ENCODE peak calls at places on chromosomes 7 and 10, in six cellular contexts. Y is left ventricle myocardium inferior, S is neural progenitor cell, M is transverse colon, F is MM.1S, V is colonic mucosa. X is an unnamed sample. For H3K36me3, the result is how much of the 10 kb centered on the place peaks cover.

GRCh38 chr10:70337201-70337651 is 45.2 kb downstream of the LRRC20 start:
- DNase-seq in Y (no peak), F (no peak), V (no peak), M (peak), S (peak), X (no peak)

GRCh38 chr10:110500515-110500905 is 2.8 kb downstream of the DUSP5 start:
- DNase-seq in F (peak), S (no peak), V (no peak), M (no peak), Y (no peak), X (no peak)

GRCh38 chr7:152103691-152104090 is 78.2 kb downstream of the GALNT11 start:
- DNase-seq in F (no peak), Y (no peak), S (no peak), V (no peak), M (no peak), X (no peak)

GRCh38 chr7:1236831-1237701 is 4.4 kb downstream of the UNCX start:
- DNase-seq in Y (no peak), V (no peak), S (peak), F (no peak), M (no peak), X (no peak)

GRCh38 chr10:102627141-102627445 is 17.2 kb upstream of the TRIM8 start:
- DNase-seq in Y (no peak), V (no peak), F (no peak), S (no peak), M (no peak), X (no peak)

GRCh38 chr7:26348234-26348851 is 56.7 kb downstream of the SNX10 start:
- DNase-seq in M (peak), S (no peak), V (peak), F (no peak), Y (no peak), X (no peak)

GRCh38 chr10:124709862-124710261 is 34.3 kb downstream of the FAM53B start:
- DNase-seq in M (peak), S (no peak), Y (peak), F (no peak), V (peak), X (no peak)

GRCh38 chr7:94452257-94452656 is 57.4 kb upstream of the CASD1 start:
- DNase-seq in V (no peak), M (no peak), Y (no peak), F (no peak), S (no peak), X (peak)

GRCh38 chr7:22016547-22016946 is 70.8 kb upstream of the CDCA7L start:
- DNase-seq in V (no peak), S (peak), M (no peak), Y (no peak), F (no peak), X (no peak)

DNA sequence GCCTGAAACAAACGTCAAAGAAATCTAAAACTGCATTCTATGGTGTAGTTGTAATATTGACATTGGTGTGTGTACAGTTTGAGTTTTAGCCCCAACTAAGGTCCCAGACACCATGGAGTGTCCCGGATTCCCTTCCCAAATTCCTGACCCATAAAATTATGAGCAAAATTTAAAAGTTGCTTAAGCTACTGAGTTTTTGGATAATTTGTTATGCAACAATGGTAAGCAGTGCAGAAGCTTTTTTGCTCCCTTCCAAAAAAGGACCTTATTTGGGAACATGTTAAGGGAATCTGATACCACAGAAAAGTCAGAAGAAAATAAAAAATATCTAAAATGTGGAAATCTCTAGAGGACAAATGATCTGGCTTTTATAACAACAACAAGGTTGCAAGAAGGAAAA is 63.3 kb upstream of the KMT2E start:
- DNase-seq in F (no peak), M (no peak), S (no peak), V (no peak), Y (no peak), X (no peak)
- H3K27ac ChIP-seq in F (no peak), M (peak), S (no peak), V (no peak), Y (peak), X (peak)

GRCh38 chr10:27072436-27073114 is 27.7 kb downstream of the ANKRD26 start:
- DNase-seq in S (peak), F (no peak), Y (no peak), M (no peak), V (no peak), X (no peak)
- H3K36me3 ChIP-seq in S (under half), F (under half), Y (half or more), M (under half), V (under half), X (half or more)

DNA sequence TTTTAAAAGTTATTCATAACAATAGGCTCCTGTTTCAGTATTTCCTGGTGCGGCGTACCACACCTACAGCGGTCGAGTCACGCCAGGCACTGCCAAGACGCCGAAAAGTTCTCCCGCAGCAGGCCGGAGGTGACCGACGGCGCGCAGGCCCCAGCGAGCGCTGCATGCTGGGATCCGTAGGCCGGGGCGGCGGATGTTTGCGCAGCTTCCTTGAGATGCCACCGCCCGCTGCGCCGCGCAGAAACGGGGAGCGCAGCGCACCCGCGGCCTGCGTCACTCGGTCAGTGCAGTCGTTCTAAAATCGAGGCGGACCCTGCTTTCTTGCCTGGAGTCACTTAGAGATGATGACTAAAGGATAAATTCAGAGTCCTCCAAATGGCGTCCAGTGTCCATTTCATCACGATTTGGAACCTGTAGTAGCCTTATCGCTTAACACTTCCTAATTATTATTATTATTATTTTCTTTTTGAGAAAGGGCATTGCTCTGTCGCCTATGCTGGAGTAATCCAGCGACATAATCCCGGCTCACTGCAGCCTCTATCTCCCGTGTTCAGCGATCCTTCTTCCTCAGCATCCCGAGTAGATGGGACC is 1.3 kb upstream of the KIF11 start:
- DNase-seq in F (peak), S (peak), V (peak), Y (peak), M (peak), X (peak)
- H3K27ac ChIP-seq in F (peak), S (peak), V (peak), Y (peak), M (peak), X (peak)

GRCh38 chr7:98985945-98986344 is 107.6 kb downstream of the TRRAP start:
- DNase-seq in M (no peak), F (no peak), S (no peak), Y (no peak), V (no peak), X (no peak)

GRCh38 chr7:98990356-98990755 is 112.0 kb downstream of the TRRAP start:
- DNase-seq in Y (no peak), M (no peak), V (no peak), S (no peak), F (no peak), X (no peak)

GRCh38 chr7:98991141-98991540 is 112.8 kb downstream of the TRRAP start:
- DNase-seq in F (no peak), M (no peak), Y (no peak), S (no peak), V (no peak), X (no peak)

GRCh38 chr7:98992076-98992475 is 113.7 kb downstream of the TRRAP start:
- DNase-seq in V (no peak), M (no peak), S (no peak), Y (no peak), F (no peak), X (no peak)

GRCh38 chr7:98988641-98989040 is 110.3 kb downstream of the TRRAP start:
- DNase-seq in V (no peak), S (no peak), F (no peak), Y (no peak), M (no peak), X (no peak)
- H3K36me3 ChIP-seq in V (under half), S (under half), F (under half), Y (half or more), M (under half), X (under half)

GRCh38 chr10:75657351-75657750 is 225.9 kb downstream of the LRMDA start:
- DNase-seq in V (no peak), M (no peak), F (no peak), Y (no peak), S (no peak), X (no peak)
- H3K27ac ChIP-seq in V (no peak), M (no peak), F (no peak), Y (no peak), S (no peak), X (no peak)

GRCh38 chr10:71834343-71834674 is 16.7 kb downstream of the PSAP start:
- DNase-seq in F (no peak), M (no peak), V (no peak), S (no peak), Y (no peak), X (no peak)
- H3K36me3 ChIP-seq in F (under half), M (under half), V (under half), S (under half), Y (under half), X (under half)